ENCODE peak calls at places on chromosomes 11 and 22, in nine cellular contexts. One of them, this sample, is unnamed.

GRCh38 chr22:49604732-49605302 is 222.9 kb downstream of the BRD1 start:
- DNase-seq in Calu3: no peak
- DNase-seq in NCI-H146: no peak
- DNase-seq in iPS DF 6.9: no peak
- DNase-seq in IMR-90: no peak
- DNase-seq in neuronal stem cell: no peak
- DNase-seq in mesothelial cell of epicardium: no peak
- DNase-seq in small intestine: no peak
- DNase-seq in BE2C: no peak
- DNase-seq in this sample: no peak

GRCh38 chr11:75066061-75066460 is 30.6 kb downstream of the OR2AT4 start:
- DNase-seq in iPS DF 6.9: no peak
- DNase-seq in Calu3: no peak
- DNase-seq in small intestine: no peak
- DNase-seq in neuronal stem cell: no peak
- DNase-seq in mesothelial cell of epicardium: no peak
- DNase-seq in BE2C: no peak
- DNase-seq in NCI-H146: no peak
- DNase-seq in IMR-90: peak; percentile 38
- DNase-seq in this sample: peak; percentile 26

GRCh38 chr11:110011595-110011994 is 81.6 kb upstream of the ZC3H12C start:
- DNase-seq in NCI-H146: no peak
- DNase-seq in neuronal stem cell: no peak
- DNase-seq in BE2C: no peak
- DNase-seq in iPS DF 6.9: no peak
- DNase-seq in IMR-90: no peak
- DNase-seq in small intestine: no peak
- DNase-seq in Calu3: no peak
- DNase-seq in mesothelial cell of epicardium: no peak
- DNase-seq in this sample: no peak

GRCh38 chr11:31509017-31509411 is 408 bp downstream of the IMMP1L start:
- DNase-seq in BE2C: no peak
- DNase-seq in mesothelial cell of epicardium: no peak
- DNase-seq in small intestine: no peak
- DNase-seq in IMR-90: no peak
- DNase-seq in Calu3: no peak
- DNase-seq in neuronal stem cell: peak; percentile 17
- DNase-seq in iPS DF 6.9: no peak
- DNase-seq in NCI-H146: peak; percentile 5
- DNase-seq in this sample: no peak

GRCh38 chr22:41498322-41498721 is 29.4 kb downstream of the ACO2 start:
- DNase-seq in BE2C: no peak
- DNase-seq in small intestine: peak; percentile 34
- DNase-seq in IMR-90: no peak
- DNase-seq in iPS DF 6.9: no peak
- DNase-seq in Calu3: no peak
- DNase-seq in mesothelial cell of epicardium: no peak
- DNase-seq in NCI-H146: no peak
- DNase-seq in neuronal stem cell: no peak
- DNase-seq in this sample: no peak

GRCh38 chr11:6771926-6772898 is at the start of gene OR2AG2:
- DNase-seq in neuronal stem cell: no peak
- DNase-seq in Calu3: no peak
- DNase-seq in iPS DF 6.9: no peak
- DNase-seq in IMR-90: no peak
- DNase-seq in mesothelial cell of epicardium: no peak
- DNase-seq in small intestine: no peak
- DNase-seq in BE2C: no peak
- DNase-seq in NCI-H146: no peak
- DNase-seq in this sample: no peak

GRCh38 chr11:57324886-57325734 is at the start of gene TNKS1BP1:
- DNase-seq in Calu3: peak; percentile 96
- DNase-seq in IMR-90: peak; percentile 97
- DNase-seq in neuronal stem cell: peak; percentile 96
- DNase-seq in iPS DF 6.9: peak; percentile 67
- DNase-seq in NCI-H146: peak; percentile 95
- DNase-seq in small intestine: peak; percentile 98
- DNase-seq in BE2C: peak; percentile 92
- DNase-seq in mesothelial cell of epicardium: peak; percentile 96
- DNase-seq in this sample: peak; percentile 98

GRCh38 chr11:65067446-65067845 is 9.1 kb upstream of the NAALADL1 start:
- DNase-seq in small intestine: no peak
- DNase-seq in neuronal stem cell: no peak
- DNase-seq in Calu3: no peak
- DNase-seq in mesothelial cell of epicardium: no peak
- DNase-seq in BE2C: no peak
- DNase-seq in iPS DF 6.9: no peak
- DNase-seq in IMR-90: no peak
- DNase-seq in NCI-H146: no peak
- DNase-seq in this sample: no peak

GRCh38 chr11:37747121-37747520 is 1149.1 kb upstream of the RAG2 start:
- DNase-seq in Calu3: no peak
- DNase-seq in iPS DF 6.9: no peak
- DNase-seq in BE2C: no peak
- DNase-seq in NCI-H146: no peak
- DNase-seq in mesothelial cell of epicardium: no peak
- DNase-seq in neuronal stem cell: no peak
- DNase-seq in IMR-90: peak; percentile 35
- DNase-seq in small intestine: no peak
- DNase-seq in this sample: no peak

GRCh38 chr11:32090774-32091370 is at the start of gene RCN1:
- DNase-seq in IMR-90: peak; percentile 86
- DNase-seq in Calu3: peak; percentile 73
- DNase-seq in iPS DF 6.9: peak; percentile 50
- DNase-seq in neuronal stem cell: peak; percentile 91
- DNase-seq in BE2C: peak; percentile 68
- DNase-seq in small intestine: peak; percentile 45
- DNase-seq in mesothelial cell of epicardium: peak; percentile 84
- DNase-seq in NCI-H146: peak; percentile 86
- DNase-seq in this sample: peak; percentile 87

GRCh38 chr11:114891911-114892310 is 213.6 kb downstream of the NXPE2 start:
- DNase-seq in NCI-H146: no peak
- DNase-seq in IMR-90: no peak
- DNase-seq in BE2C: no peak
- DNase-seq in iPS DF 6.9: no peak
- DNase-seq in mesothelial cell of epicardium: no peak
- DNase-seq in small intestine: no peak
- DNase-seq in neuronal stem cell: no peak
- DNase-seq in Calu3: no peak
- DNase-seq in this sample: no peak

GRCh38 chr11:68026391-68027105 is 3.9 kb upstream of the NDUFS8 start:
- DNase-seq in small intestine: no peak
- DNase-seq in neuronal stem cell: no peak
- DNase-seq in NCI-H146: no peak
- DNase-seq in IMR-90: no peak
- DNase-seq in Calu3: no peak
- DNase-seq in iPS DF 6.9: no peak
- DNase-seq in mesothelial cell of epicardium: no peak
- DNase-seq in BE2C: no peak
- DNase-seq in this sample: no peak

GRCh38 chr11:27216268-27217149 is 146.5 kb downstream of the CCDC34 start:
- DNase-seq in neuronal stem cell: no peak
- DNase-seq in mesothelial cell of epicardium: no peak
- DNase-seq in Calu3: no peak
- DNase-seq in small intestine: no peak
- DNase-seq in BE2C: peak; percentile 26
- DNase-seq in NCI-H146: no peak
- DNase-seq in IMR-90: peak; percentile 75
- DNase-seq in iPS DF 6.9: no peak
- DNase-seq in this sample: peak; percentile 54

GRCh38 chr11:47415949-47416472 is 7.6 kb downstream of the SLC39A13 start:
- DNase-seq in iPS DF 6.9: no peak
- DNase-seq in neuronal stem cell: no peak
- DNase-seq in small intestine: no peak
- DNase-seq in IMR-90: peak; percentile 96
- DNase-seq in mesothelial cell of epicardium: peak; percentile 83
- DNase-seq in BE2C: no peak
- DNase-seq in NCI-H146: no peak
- DNase-seq in Calu3: peak; percentile 79
- DNase-seq in this sample: peak; percentile 95

GRCh38 chr11:12287374-12288211 is 89.8 kb upstream of the PARVA start:
- DNase-seq in small intestine: peak; percentile 33
- DNase-seq in Calu3: peak; percentile 91
- DNase-seq in neuronal stem cell: peak; percentile 56
- DNase-seq in IMR-90: peak; percentile 99
- DNase-seq in NCI-H146: peak; percentile 18
- DNase-seq in iPS DF 6.9: peak; percentile 25
- DNase-seq in BE2C: peak; percentile 80
- DNase-seq in mesothelial cell of epicardium: peak; percentile 64
- DNase-seq in this sample: peak; percentile 97

GRCh38 chr11:19072464-19072863 is 11.9 kb upstream of the MRGPRX2 start:
- DNase-seq in BE2C: no peak
- DNase-seq in small intestine: peak; percentile 80
- DNase-seq in NCI-H146: no peak
- DNase-seq in IMR-90: no peak
- DNase-seq in neuronal stem cell: no peak
- DNase-seq in mesothelial cell of epicardium: no peak
- DNase-seq in iPS DF 6.9: no peak
- DNase-seq in Calu3: peak; percentile 25
- DNase-seq in this sample: no peak

GRCh38 chr11:120108154-120108784 is 29.6 kb downstream of the TRIM29 start:
- DNase-seq in Calu3: peak; percentile 75
- DNase-seq in mesothelial cell of epicardium: peak; percentile 90
- DNase-seq in NCI-H146: peak; percentile 49
- DNase-seq in small intestine: peak; percentile 67
- DNase-seq in iPS DF 6.9: peak; percentile 52
- DNase-seq in IMR-90: peak; percentile 30
- DNase-seq in neuronal stem cell: peak; percentile 74
- DNase-seq in BE2C: peak; percentile 83
- DNase-seq in this sample: peak; percentile 65

GRCh38 chr22:48554893-48555552 is 1272.7 kb downstream of the BRD1 start:
- DNase-seq in neuronal stem cell: no peak
- DNase-seq in iPS DF 6.9: no peak
- DNase-seq in Calu3: no peak
- DNase-seq in NCI-H146: peak; percentile 58
- DNase-seq in IMR-90: no peak
- DNase-seq in BE2C: no peak
- DNase-seq in small intestine: no peak
- DNase-seq in mesothelial cell of epicardium: no peak
- DNase-seq in this sample: no peak

This sample was measured in choroid plexus epithelial cell.